ENCODE peak calls at places on chromosomes 7 and 10, in eight cellular contexts. T, N, C, M, O, X, W and F are unnamed samples.

GRCh38 chr7:27961255-27961654 is 219.3 kb downstream of the JAZF1 start:
- DNase-seq in C (no peak), T (no peak), O (no peak), M (no peak), W (no peak), N (no peak), X (peak; percentile 35), F (no peak)

GRCh38 chr10:43371418-43371817 is at the start of gene FXYD4:
- DNase-seq in C (no peak), O (no peak), T (no peak), X (no peak), M (no peak), N (no peak), W (no peak), F (no peak)

GRCh38 chr10:133356549-133356948 is 1.3 kb downstream of the FUOM start:
- DNase-seq in N (no peak), O (no peak), X (no peak), M (no peak), W (no peak), T (peak; percentile 57), C (no peak), F (no peak)

GRCh38 chr10:88865281-88865876 is 13.7 kb upstream of the ANKRD22 start:
- DNase-seq in O (no peak), C (no peak), X (no peak), T (no peak), W (no peak), M (no peak), N (no peak), F (no peak)

GRCh38 chr7:47497367-47498096 is 84.4 kb downstream of the TNS3 start:
- DNase-seq in W (no peak), N (no peak), T (no peak), M (no peak), O (no peak), C (peak; percentile 83), X (no peak), F (no peak)

GRCh38 chr10:112295853-112296830 is 12.9 kb downstream of the TECTB start:
- DNase-seq in X (peak; percentile 55), C (no peak), N (no peak), W (no peak), M (no peak), O (no peak), T (no peak), F (no peak)

GRCh38 chr7:149883452-149883861 is 9.7 kb downstream of the ATP6V0E2 start:
- DNase-seq in X (no peak), N (peak; percentile 83), C (no peak), T (peak; percentile 85), W (no peak), M (peak; percentile 68), O (peak; percentile 49), F (no peak)

GRCh38 chr7:17879075-17879661 is 61.1 kb downstream of the SNX13 start:
- DNase-seq in C (no peak), T (no peak), X (no peak), O (no peak), N (no peak), M (no peak), W (no peak), F (no peak)

GRCh38 chr7:130959743-130960207 is 225.8 kb upstream of the KLF14 start:
- DNase-seq in W (no peak), N (no peak), O (no peak), T (no peak), X (peak; percentile 69), M (no peak), C (no peak), F (no peak)

GRCh38 chr10:44911081-44911540 is at the start of gene TMEM72:
- DNase-seq in W (no peak), O (no peak), X (no peak), C (no peak), T (peak; percentile 88), N (no peak), M (peak; percentile 79), F (no peak)

GRCh38 chr7:151135866-151136514 is 31.5 kb downstream of the GBX1 start:
- DNase-seq in M (no peak), T (peak; percentile 46), X (no peak), N (no peak), C (no peak), O (no peak), W (no peak), F (no peak)

GRCh38 chr10:104907509-104907908 is 266.4 kb downstream of the SORCS3 start:
- DNase-seq in T (no peak), N (no peak), O (no peak), M (no peak), X (no peak), C (no peak), W (no peak), F (no peak)

GRCh38 chr7:19368540-19368939 is 223.3 kb upstream of the FERD3L start:
- DNase-seq in T (no peak), C (no peak), X (no peak), M (no peak), N (no peak), O (no peak), W (no peak), F (peak; percentile 27)

GRCh38 chr7:57354679-57355338 is 95.2 kb upstream of the ZNF716 start:
- DNase-seq in N (no peak), M (no peak), C (no peak), X (no peak), O (no peak), T (no peak), W (no peak), F (no peak)

GRCh38 chr10:8967004-8967530 is 912.6 kb downstream of the GATA3 start:
- DNase-seq in X (no peak), C (no peak), M (no peak), O (no peak), N (no peak), W (no peak), T (no peak), F (peak; percentile 20)

GRCh38 chr7:107690611-107691010 is 30.0 kb downstream of the SLC26A4 start:
- DNase-seq in T (no peak), N (no peak), C (no peak), X (no peak), W (no peak), M (no peak), O (no peak), F (no peak)

GRCh38 chr10:1120146-1120695 is 64.0 kb downstream of the WDR37 start:
- DNase-seq in C (no peak), M (no peak), W (no peak), X (no peak), N (no peak), T (no peak), O (no peak), F (no peak)

DNA sequence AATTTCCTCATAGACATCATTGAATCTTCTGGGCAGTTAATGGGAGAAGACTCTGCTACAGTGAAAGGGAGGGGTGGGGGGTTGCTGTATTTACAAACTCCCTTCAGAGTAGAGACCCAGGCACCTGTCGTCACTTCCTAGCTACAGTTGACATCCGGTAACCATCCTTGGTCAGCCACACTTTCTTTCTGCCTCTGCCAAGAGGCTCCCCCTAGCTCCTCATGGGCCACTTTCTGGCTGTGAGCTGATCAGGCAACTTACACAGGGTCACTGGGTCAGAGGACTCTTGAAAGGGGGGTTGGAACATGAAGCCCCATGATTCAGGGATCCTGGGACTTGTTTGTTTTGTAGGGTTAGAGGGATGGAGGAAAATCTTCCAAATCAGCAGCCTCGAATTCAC is 1.2 kb downstream of the TECPR1 start:
- DNase-seq in W (no peak), C (peak; percentile 39), O (no peak), X (no peak), T (peak; percentile 66), M (no peak), N (no peak), F (no peak)
- H3K4me3 ChIP-seq in W (no peak overlapping the region), C (peak overlapping the region; percentile 96), O (no peak overlapping the region), X (no peak overlapping the region), T (no peak overlapping the region), M (peak overlapping the region; percentile 55), N (peak overlapping the region; percentile 99), F (no peak overlapping the region)

GRCh38 chr10:73359492-73359891 is 828 bp upstream of the CFAP70 start:
- DNase-seq in C (no peak), T (no peak), X (no peak), W (no peak), O (no peak), N (no peak), M (no peak), F (no peak)
- H3K4me3 ChIP-seq in C (no peak overlapping the region), T (no peak overlapping the region), X (no peak overlapping the region), W (no peak overlapping the region), O (no peak overlapping the region), N (no peak overlapping the region), M (no peak overlapping the region), F (no peak overlapping the region)

GRCh38 chr7:157614457-157615020 is 277.7 kb downstream of the DNAJB6 start:
- DNase-seq in X (no peak), M (no peak), C (no peak), T (no peak), O (no peak), W (no peak), N (no peak), F (no peak)

GRCh38 chr7:157612009-157612663 is 275.3 kb downstream of the DNAJB6 start:
- DNase-seq in W (no peak), T (peak; percentile 61), C (no peak), M (no peak), O (no peak), N (no peak), X (no peak), F (no peak)

GRCh38 chr7:157615101-157615817 is 278.5 kb downstream of the DNAJB6 start:
- DNase-seq in M (no peak), O (peak; percentile 34), X (no peak), N (peak; percentile 75), W (no peak), T (no peak), C (no peak), F (no peak)

GRCh38 chr7:157612664-157613561 is 276.1 kb downstream of the DNAJB6 start:
- DNase-seq in X (no peak), M (peak; percentile 34), T (peak; percentile 76), O (no peak), N (no peak), C (no peak), W (no peak), F (no peak)

GRCh38 chr7:157613575-157614322 is 276.9 kb downstream of the DNAJB6 start:
- DNase-seq in X (no peak), M (no peak), N (no peak), C (no peak), O (no peak), T (peak; percentile 76), W (no peak), F (no peak)
- H3K4me3 ChIP-seq in X (no peak overlapping the region), M (no peak overlapping the region), N (peak overlapping the region; percentile 44), C (no peak overlapping the region), O (peak overlapping the region; percentile 29), T (no peak overlapping the region), W (no peak overlapping the region), F (no peak overlapping the region)

DNA sequence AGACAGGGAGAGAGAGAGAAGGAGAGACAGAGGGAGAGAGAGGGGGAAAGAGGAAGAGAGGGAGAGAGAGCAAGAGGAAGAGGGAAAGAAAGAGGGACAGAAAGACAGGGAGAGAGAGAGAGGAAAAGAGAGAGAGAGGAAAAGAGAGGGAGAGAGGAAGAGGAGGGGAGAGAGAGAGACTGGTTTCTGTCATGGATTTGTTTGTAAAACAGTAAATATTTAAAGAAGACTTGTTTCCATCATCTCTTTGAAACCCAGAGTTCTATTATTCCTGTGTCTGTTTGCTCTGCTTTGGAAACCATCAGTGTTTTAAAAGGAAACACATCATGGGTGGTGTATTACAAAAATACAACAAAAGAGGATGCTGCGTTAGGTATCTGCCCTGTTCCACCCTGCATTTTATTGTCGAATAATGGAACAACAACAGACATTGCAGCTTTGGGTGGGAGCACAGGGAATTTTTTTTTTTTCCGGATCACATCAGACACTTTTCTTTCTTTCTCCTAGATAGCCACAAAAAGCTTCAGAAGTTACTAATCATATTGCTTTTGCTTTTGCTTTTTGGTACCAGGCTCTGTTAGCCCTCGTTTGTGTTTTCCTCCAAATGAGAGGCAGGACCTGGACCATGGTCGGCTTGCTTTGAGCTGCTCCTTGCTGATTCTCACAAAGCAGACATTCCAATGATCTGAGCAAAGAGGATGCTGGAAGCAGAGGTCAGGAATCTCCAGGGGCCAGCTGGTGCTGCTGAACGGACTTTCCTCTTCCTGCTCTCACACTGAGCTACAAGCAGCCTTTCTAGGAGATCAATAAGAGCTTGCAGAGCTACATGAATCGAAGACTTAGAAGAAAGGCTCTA is 150.9 kb upstream of the RSU1 start:
- DNase-seq in C (no peak), O (no peak), T (peak; percentile 46), W (peak; percentile 87), M (peak; percentile 42), X (no peak), N (no peak), F (peak; percentile 70)
- H3K4me3 ChIP-seq in C (no peak overlapping the region), O (no peak overlapping the region), T (no peak overlapping the region), W (peak overlapping the region; percentile 5), M (no peak overlapping the region), X (no peak overlapping the region), N (peak overlapping the region; percentile 1), F (no peak overlapping the region)